ENCODE peak calls at places on chromosomes 2 and 18, in ten cellular contexts. C is HCT116, L is cardiac muscle cell, A is right lobe of liver, F is adrenal gland, Y is Peyer's patch, S is PC-3, G is body of pancreas, D is breast epithelium, K is brain microvascular endothelial cell. B is an unnamed sample. For H3K27me3 and H3K36me3, the result is how much of the 10 kb centered on the place peaks cover.

GRCh38 chr2:82650038-82650437 is 1809.0 kb downstream of the SUCLG1 start:
- DNase-seq in C (no peak), L (peak), A (no peak), F (no peak), Y (no peak), S (no peak), G (no peak), D (no peak), K (no peak), B (no peak)

GRCh38 chr2:233929352-233929843 is 12.2 kb downstream of the TRPM8 start:
- DNase-seq in C (peak), L (peak), A (no peak), F (no peak), Y (no peak), S (peak), G (no peak), D (no peak), K (no peak), B (no peak)

GRCh38 chr2:146873646-146874259 is 971.1 kb upstream of the ACVR2A start:
- DNase-seq in C (peak), L (no peak), A (no peak), F (no peak), Y (no peak), S (peak), G (no peak), D (no peak), K (no peak), B (no peak)

GRCh38 chr2:5932556-5933469 is 240.6 kb downstream of the SOX11 start:
- DNase-seq in C (no peak), L (no peak), A (no peak), F (no peak), Y (no peak), S (no peak), G (peak), D (no peak), K (no peak), B (no peak)

GRCh38 chr2:235324324-235324723 is 169.5 kb upstream of the AGAP1 start:
- DNase-seq in C (no peak), L (peak), A (no peak), F (no peak), Y (no peak), S (no peak), G (no peak), D (no peak), K (no peak), B (no peak)

GRCh38 chr2:229270551-229271410 is at the start of gene PID1:
- DNase-seq in C (no peak), L (peak), A (peak), F (peak), Y (no peak), S (peak), G (peak), D (no peak), K (no peak), B (no peak)

GRCh38 chr18:32930695-32931301 is 158.0 kb upstream of the KLHL14 start:
- DNase-seq in C (peak), L (peak), A (no peak), F (no peak), Y (no peak), S (peak), G (no peak), D (no peak), K (no peak), B (no peak)

GRCh38 chr2:151878655-151879563 is 50.7 kb upstream of the ARL5A start:
- DNase-seq in C (peak), L (peak), A (no peak), F (no peak), Y (no peak), S (peak), G (no peak), D (no peak), K (no peak), B (peak)

GRCh38 chr2:96856776-96857673 is 791 bp downstream of the ANKRD39 start:
- DNase-seq in C (no peak), L (no peak), A (no peak), F (no peak), Y (peak), S (peak), G (peak), D (no peak), K (no peak), B (peak)

GRCh38 chr2:158255257-158255656 is 153.6 kb downstream of the UPP2 start:
- DNase-seq in C (no peak), L (no peak), A (no peak), F (no peak), Y (no peak), S (no peak), G (no peak), D (no peak), K (no peak), B (no peak)

GRCh38 chr2:224729435-224729834 is 13.3 kb upstream of the CCDC195 start:
- DNase-seq in C (no peak), L (no peak), A (no peak), F (no peak), Y (no peak), S (no peak), G (no peak), D (no peak), K (no peak), B (no peak)

GRCh38 chr2:176162911-176163654 is 6.0 kb downstream of the HOXD3 start:
- DNase-seq in C (no peak), L (no peak), A (no peak), F (no peak), Y (no peak), S (no peak), G (no peak), D (no peak), K (no peak), B (no peak)

GRCh38 chr2:176165598-176166055 is 8.5 kb downstream of the HOXD3 start:
- DNase-seq in C (no peak), L (no peak), A (no peak), F (no peak), Y (no peak), S (no peak), G (no peak), D (no peak), K (no peak), B (no peak)

GRCh38 chr2:176163655-176164021 is 6.5 kb downstream of the HOXD3 start:
- DNase-seq in C (no peak), L (no peak), A (no peak), F (no peak), Y (no peak), S (no peak), G (no peak), D (no peak), K (no peak), B (no peak)

GRCh38 chr2:176164803-176165597 is 7.9 kb downstream of the HOXD3 start:
- DNase-seq in C (no peak), L (no peak), A (no peak), F (no peak), Y (no peak), S (no peak), G (no peak), D (no peak), K (no peak), B (no peak)

GRCh38 chr2:176164184-176164802 is 7.2 kb downstream of the HOXD3 start:
- DNase-seq in C (no peak), L (no peak), A (no peak), F (no peak), Y (no peak), S (no peak), G (no peak), D (no peak), K (no peak), B (no peak)
- H3K27me3 ChIP-seq in C (under half), L (half or more), A (under half), F (under half), Y (under half), S (under half), G (under half), D (under half), K (half or more), B (under half)

GRCh38 chr2:178428396-178428806 is 22.6 kb downstream of the PRKRA start:
- DNase-seq in C (no peak), L (no peak), A (no peak), F (no peak), Y (no peak), S (peak), G (no peak), D (no peak), K (no peak), B (no peak)
- H3K36me3 ChIP-seq in C (under half), L (under half), A (under half), F (under half), Y (under half), S (under half), G (under half), D (under half), K (half or more), B (half or more)

GRCh38 chr2:98936133-98936916 is at the start of gene CRACDL:
- DNase-seq in C (no peak), L (peak), A (no peak), F (no peak), Y (no peak), S (peak), G (peak), D (no peak), K (no peak), B (no peak)
- H3K27me3 ChIP-seq in C (under half), L (half or more), A (under half), F (under half), Y (under half), S (under half), G (under half), D (under half), K (under half), B (half or more)

DNA sequence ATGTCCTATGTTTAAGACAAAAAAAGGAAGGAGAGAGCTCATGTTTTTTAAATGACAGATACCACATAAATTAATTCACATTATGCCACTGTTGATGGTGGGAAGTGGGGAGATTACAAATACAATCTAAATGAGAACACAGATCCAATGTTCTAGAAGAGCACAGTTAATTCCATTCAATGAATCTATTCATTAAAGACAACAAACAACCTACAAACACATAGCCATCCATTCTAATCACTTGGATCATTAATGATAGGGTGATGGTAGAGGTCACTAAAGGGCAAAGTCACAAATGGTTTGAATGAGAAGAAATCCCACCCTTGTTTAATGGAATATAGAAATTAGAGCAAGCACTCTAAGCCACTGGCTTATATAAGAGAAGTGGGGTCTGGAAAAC is 21.7 kb downstream of the HNRNPA3 start:
- DNase-seq in C (no peak), L (no peak), A (no peak), F (no peak), Y (no peak), S (no peak), G (no peak), D (no peak), K (no peak), B (no peak)
- H3K36me3 ChIP-seq in C (under half), L (under half), A (under half), F (under half), Y (under half), S (under half), G (under half), D (under half), K (under half), B (half or more)

GRCh38 chr18:48454146-48454796 is 45.1 kb upstream of the ZBTB7C start:
- DNase-seq in C (no peak), L (no peak), A (no peak), F (peak), Y (no peak), S (no peak), G (peak), D (no peak), K (no peak), B (no peak)
- H3K27me3 ChIP-seq in C (under half), L (under half), A (under half), F (under half), Y (under half), S (under half), G (under half), D (under half), K (under half), B (under half)

B was measured in SJSA1.